ENCODE peak calls at places on chromosomes 11 and 22, in seven cellular contexts. Y, M, V, P, O, T and C are unnamed samples.

GRCh38 chr11:95296165-95296564 is 65.2 kb upstream of the SESN3 start:
- DNase-seq in Y (no peak), M (no peak), V (no peak), P (no peak), O (no peak), T (no peak), C (no peak)

GRCh38 chr11:121426476-121427454 is 25.3 kb upstream of the SORL1 start:
- DNase-seq in Y (peak), M (no peak), V (peak), P (no peak), O (peak), T (peak), C (no peak)

GRCh38 chr22:49092751-49093150 is 734.9 kb downstream of the BRD1 start:
- DNase-seq in Y (no peak), M (no peak), V (no peak), P (no peak), O (no peak), T (no peak), C (no peak)

GRCh38 chr22:49524362-49524761 is 303.3 kb downstream of the BRD1 start:
- DNase-seq in Y (no peak), M (no peak), V (no peak), P (no peak), O (no peak), T (no peak), C (no peak)

GRCh38 chr22:36010090-36010489 is 18.5 kb downstream of the RBFOX2 start:
- DNase-seq in Y (peak), M (peak), V (peak), P (no peak), O (peak), T (no peak), C (no peak)

GRCh38 chr11:43989162-43989961 is 46.9 kb downstream of the C11orf96 start:
- DNase-seq in Y (peak), M (no peak), V (no peak), P (no peak), O (peak), T (no peak), C (peak)

GRCh38 chr11:26904114-26904513 is 89.8 kb upstream of the FIBIN start:
- DNase-seq in Y (no peak), M (no peak), V (no peak), P (no peak), O (peak), T (no peak), C (no peak)

GRCh38 chr11:83671295-83671694 is 385.1 kb upstream of the CCDC90B start:
- DNase-seq in Y (no peak), M (no peak), V (no peak), P (peak), O (no peak), T (no peak), C (peak)

GRCh38 chr22:21928048-21928447 is 24.6 kb downstream of the PPM1F start:
- DNase-seq in Y (no peak), M (no peak), V (peak), P (no peak), O (no peak), T (no peak), C (no peak)

GRCh38 chr11:47523491-47524199 is 29.3 kb downstream of the CELF1 start:
- DNase-seq in Y (no peak), M (no peak), V (no peak), P (peak), O (peak), T (peak), C (peak)

GRCh38 chr11:106480581-106481185 is 403.2 kb downstream of the AASDHPPT start:
- DNase-seq in Y (no peak), M (no peak), V (no peak), P (peak), O (peak), T (peak), C (no peak)

GRCh38 chr11:112025682-112026081 is 474 bp downstream of the DLAT start:
- DNase-seq in Y (no peak), M (no peak), V (no peak), P (peak), O (peak), T (peak), C (peak)

GRCh38 chr11:22163394-22163797 is 29.5 kb upstream of the ANO5 start:
- DNase-seq in Y (no peak), M (no peak), V (no peak), P (no peak), O (no peak), T (peak), C (no peak)

GRCh38 chr11:7759010-7759409 is 37.7 kb downstream of the OR5P2 start:
- DNase-seq in Y (no peak), M (no peak), V (no peak), P (no peak), O (no peak), T (no peak), C (no peak)

GRCh38 chr11:96309001-96309642 is 33.9 kb downstream of the MAML2 start:
- DNase-seq in Y (no peak), M (no peak), V (no peak), P (no peak), O (peak), T (peak), C (no peak)

DNA sequence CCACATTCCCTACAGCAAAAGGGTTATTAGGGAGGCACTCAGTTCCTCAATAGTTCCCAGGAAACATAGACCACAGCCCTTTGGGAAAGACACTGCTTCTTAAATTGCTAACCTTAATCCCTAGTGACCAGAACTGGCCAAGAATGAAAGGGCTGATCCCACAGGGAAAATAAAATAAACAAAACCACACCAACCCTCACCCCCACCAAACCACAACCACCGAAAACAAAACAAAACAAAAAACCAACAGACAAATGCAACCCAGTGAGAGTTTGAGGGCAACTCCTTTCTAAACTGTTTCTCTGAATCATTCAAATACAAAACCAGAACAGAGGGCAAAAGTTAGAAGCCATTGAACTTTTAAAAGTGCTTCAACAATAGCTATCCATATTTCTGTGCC is 57.2 kb downstream of the NAV2 start:
- DNase-seq in Y (no peak), M (no peak), V (no peak), P (peak), O (no peak), T (no peak), C (peak)
- H3K4ac ChIP-seq in Y (no peak), M (no peak), V (no peak), P (no peak), O (no peak), T (no peak), C (no peak)

DNA sequence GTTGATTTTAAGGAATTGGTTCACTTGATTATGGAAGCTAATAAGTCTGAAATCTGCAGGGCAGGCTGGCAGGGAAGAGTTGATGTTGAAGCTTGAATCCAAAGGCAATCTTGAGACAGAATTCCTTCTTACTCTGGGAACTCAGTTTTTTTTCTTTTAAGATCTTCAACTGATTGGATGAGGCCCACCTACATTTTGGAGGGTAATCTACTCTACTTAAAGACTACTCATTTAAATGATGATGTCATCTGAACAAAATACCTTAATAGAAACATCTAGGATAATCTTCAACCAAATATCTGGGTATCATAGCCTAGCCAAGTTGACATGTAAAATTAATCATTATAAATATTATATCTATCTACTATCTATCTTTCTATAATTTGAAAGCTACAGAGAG is 163.2 kb downstream of the PGR start:
- DNase-seq in Y (no peak), M (no peak), V (no peak), P (no peak), O (no peak), T (no peak), C (no peak)
- H3K4ac ChIP-seq in Y (no peak), M (no peak), V (no peak), P (no peak), O (no peak), T (no peak), C (no peak)

DNA sequence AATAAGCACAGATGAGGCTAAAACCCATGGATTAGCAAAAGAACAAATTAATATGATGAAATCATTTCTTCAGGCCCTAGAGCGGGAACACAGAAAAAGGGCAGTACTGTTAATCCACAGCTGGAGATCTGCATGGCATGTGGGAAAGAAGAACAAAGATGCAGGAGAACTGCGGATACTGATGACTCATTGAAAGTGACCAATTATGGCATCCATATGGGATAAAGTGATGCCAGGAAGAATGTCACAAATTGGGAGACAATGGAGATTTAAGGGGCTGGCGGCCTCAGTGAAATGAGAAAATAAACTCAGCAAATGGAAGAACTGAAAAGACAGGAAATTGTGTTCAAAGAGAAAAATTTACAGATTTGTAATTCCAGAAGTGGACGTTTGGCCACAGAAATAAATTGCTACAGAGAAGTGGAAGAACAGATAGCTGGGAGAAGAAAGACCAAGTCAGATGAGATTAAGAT is 39.4 kb downstream of the SIK3 start:
- DNase-seq in Y (no peak), M (peak), V (no peak), P (peak), O (peak), T (peak), C (peak)
- H3K4ac ChIP-seq in Y (no peak), M (no peak), V (no peak), P (no peak), O (no peak), T (no peak), C (no peak)

GRCh38 chr11:131423715-131424114 is 53.3 kb downstream of the NTM start:
- DNase-seq in Y (no peak), M (no peak), V (no peak), P (peak), O (peak), T (peak), C (peak)

GRCh38 chr11:131422491-131422890 is 52.1 kb downstream of the NTM start:
- DNase-seq in Y (no peak), M (no peak), V (no peak), P (no peak), O (no peak), T (peak), C (no peak)

GRCh38 chr11:131418214-131418613 is 47.8 kb downstream of the NTM start:
- DNase-seq in Y (no peak), M (no peak), V (no peak), P (no peak), O (peak), T (no peak), C (no peak)

GRCh38 chr11:131425285-131425684 is 54.9 kb downstream of the NTM start:
- DNase-seq in Y (no peak), M (no peak), V (no peak), P (no peak), O (no peak), T (no peak), C (no peak)

GRCh38 chr11:131421066-131421855 is 50.8 kb downstream of the NTM start:
- DNase-seq in Y (no peak), M (no peak), V (no peak), P (no peak), O (no peak), T (peak), C (no peak)
- H3K4ac ChIP-seq in Y (no peak), M (no peak), V (no peak), P (no peak), O (no peak), T (no peak), C (no peak)

DNA sequence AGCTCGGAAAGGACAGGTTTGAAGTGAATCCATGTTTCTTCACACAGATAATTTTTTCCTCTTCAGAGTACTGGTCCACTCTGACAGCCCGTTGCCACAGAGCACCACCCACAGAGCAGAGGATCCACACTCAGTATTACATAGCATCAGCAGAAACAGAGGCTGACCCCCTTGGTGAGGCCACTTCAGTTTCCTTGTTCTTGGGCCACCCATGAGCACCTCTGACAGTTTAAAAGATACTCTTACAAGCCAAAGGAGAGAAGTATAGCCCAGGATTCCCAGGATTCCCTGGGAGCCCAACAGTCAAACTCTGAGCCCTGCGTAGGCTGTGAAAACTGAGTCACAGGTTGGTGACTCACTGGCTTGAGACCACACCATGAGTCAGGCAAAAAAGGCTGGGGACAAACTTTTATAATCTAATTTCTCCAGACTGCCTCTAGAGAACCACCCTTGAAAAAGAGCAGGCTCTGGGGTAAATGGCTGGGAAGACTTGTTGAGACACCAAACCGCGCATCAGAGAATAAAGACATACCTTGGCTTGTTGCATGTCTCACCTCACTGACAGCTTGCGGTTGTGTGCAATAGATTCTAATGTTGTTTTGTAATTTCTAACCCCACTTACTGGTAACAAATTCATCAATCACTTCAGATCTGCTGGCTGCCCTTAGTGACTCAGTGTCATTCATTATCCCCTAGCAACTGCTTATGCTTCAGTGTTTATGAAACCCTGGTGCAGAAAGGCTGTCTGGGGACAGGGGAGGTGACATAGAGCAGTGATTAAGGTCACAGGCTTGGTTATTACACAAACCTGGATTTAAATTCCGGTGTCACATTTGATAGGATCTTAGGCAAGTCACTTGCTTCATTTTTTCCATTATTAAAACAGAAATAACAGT is 56.9 kb upstream of the PRSS23 start:
- DNase-seq in Y (no peak), M (no peak), V (no peak), P (peak), O (peak), T (peak), C (peak)
- H3K4ac ChIP-seq in Y (no peak), M (no peak), V (no peak), P (peak), O (no peak), T (peak), C (peak)

GRCh38 chr11:2132874-2133480 is 6.2 kb downstream of the IGF2 start:
- DNase-seq in Y (no peak), M (no peak), V (no peak), P (no peak), O (no peak), T (no peak), C (no peak)
- H3K4ac ChIP-seq in Y (no peak), M (no peak), V (no peak), P (no peak), O (no peak), T (no peak), C (no peak)

DNA sequence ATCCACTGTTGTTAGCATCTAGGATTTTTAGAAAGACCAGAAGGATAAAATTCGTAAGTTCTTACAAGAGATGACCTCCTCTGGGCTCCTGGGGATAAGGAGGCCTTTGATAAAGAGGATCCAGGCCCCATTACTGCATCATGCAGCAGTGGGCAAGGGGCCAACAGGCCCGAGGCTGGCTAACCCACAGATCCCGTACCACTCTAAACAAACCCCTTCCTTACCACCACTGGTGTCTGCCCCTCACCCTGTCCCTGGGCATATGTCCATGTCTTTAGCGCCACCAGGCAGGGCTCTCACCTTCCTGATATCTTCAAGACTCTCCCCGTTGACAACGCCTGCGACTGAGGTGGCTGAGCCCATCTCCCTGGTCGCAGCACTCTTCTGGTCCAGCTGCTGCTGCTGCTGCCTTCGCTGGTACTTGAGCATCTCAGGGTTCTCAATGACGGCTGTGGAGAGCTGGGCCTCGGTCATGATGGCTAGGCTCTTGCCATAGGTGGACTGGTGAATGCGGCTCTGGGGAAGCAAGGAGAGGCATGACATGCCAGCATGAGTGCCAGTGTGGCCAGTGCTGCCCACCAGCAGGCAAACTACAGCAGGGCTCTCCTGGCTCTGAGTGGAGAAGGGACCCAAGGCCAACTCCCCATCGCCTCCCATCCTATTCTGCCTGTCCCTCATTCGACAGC is 46.2 kb downstream of the HIRA start:
- DNase-seq in Y (no peak), M (no peak), V (no peak), P (no peak), O (no peak), T (no peak), C (no peak)
- H3K4ac ChIP-seq in Y (no peak), M (no peak), V (no peak), P (no peak), O (no peak), T (no peak), C (no peak)

GRCh38 chr11:75230621-75231020 is 10.0 kb upstream of the TPBGL start:
- DNase-seq in Y (no peak), M (no peak), V (no peak), P (no peak), O (no peak), T (no peak), C (no peak)
- H3K4ac ChIP-seq in Y (no peak), M (no peak), V (no peak), P (no peak), O (no peak), T (no peak), C (no peak)

DNA sequence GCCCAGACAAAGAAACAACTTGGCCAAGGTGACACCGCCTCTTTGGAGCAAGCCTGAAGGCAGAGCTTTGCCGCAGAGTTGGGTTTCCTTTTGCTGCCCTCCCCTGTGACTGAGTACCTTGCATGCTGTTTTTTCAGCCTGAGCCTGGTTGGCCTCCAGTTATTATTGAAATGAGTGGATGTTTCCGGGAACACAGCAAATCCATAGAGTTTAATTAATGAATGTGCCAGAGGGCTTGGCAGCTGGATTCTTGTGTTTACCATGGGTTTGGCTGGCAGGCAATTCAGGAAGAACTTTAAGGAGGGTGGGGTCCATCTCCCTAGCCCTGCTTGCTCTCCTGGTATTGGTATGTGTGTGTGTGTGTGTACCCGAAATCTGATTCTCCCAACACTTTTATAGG is 65.6 kb upstream of the CRYBB3 start:
- DNase-seq in Y (no peak), M (no peak), V (no peak), P (no peak), O (no peak), T (no peak), C (no peak)
- H3K4ac ChIP-seq in Y (no peak), M (no peak), V (no peak), P (no peak), O (no peak), T (no peak), C (no peak)